ENCODE peak calls at places on chromosomes 16 and 17, in five cellular contexts. G, F, K, H and N are unnamed samples.
A peak's percentile ranks its signal among the peaks of the same experiment; 100 is the strongest.

GRCh38 chr16:1536601-1537000 is 3.1 kb downstream of the TMEM204 start:
- DNase-seq in G (no peak), F (no peak), K (no peak), H (no peak), N (no peak)

GRCh38 chr17:34645636-34646035 is 66.3 kb downstream of the TMEM132E start:
- DNase-seq in G (no peak), F (no peak), K (no peak), H (no peak), N (no peak)

GRCh38 chr17:50807014-50807413 is 28.4 kb upstream of the WFIKKN2 start:
- DNase-seq in G (no peak), F (no peak), K (no peak), H (no peak), N (no peak)

GRCh38 chr17:31417051-31417792 is 25.7 kb downstream of the RAB11FIP4 start:
- DNase-seq in G (no peak), F (no peak), K (no peak), H (no peak), N (no peak)

GRCh38 chr16:57540387-57540786 is 2.1 kb upstream of the ADGRG5 start:
- DNase-seq in G (no peak), F (no peak), K (no peak), H (no peak), N (no peak)

GRCh38 chr17:75773121-75773807 is 8.3 kb upstream of the GALK1 start:
- DNase-seq in G (no peak), F (no peak), K (no peak), H (no peak), N (no peak)

GRCh38 chr17:32341141-32341856 is 674 bp downstream of the C17orf75 start:
- DNase-seq in G (peak; percentile 49), F (peak; percentile 72), K (peak; percentile 26), H (no peak), N (no peak)

GRCh38 chr17:78231991-78232759 is 744 bp downstream of the TMEM235 start:
- DNase-seq in G (peak; percentile 40), F (no peak), K (no peak), H (no peak), N (peak; percentile 78)

GRCh38 chr17:81391268-81391963 is 3.8 kb upstream of the BAHCC1 start:
- DNase-seq in G (no peak), F (no peak), K (peak; percentile 37), H (no peak), N (no peak)

GRCh38 chr17:43818966-43819365 is 14.0 kb downstream of the MPP3 start:
- DNase-seq in G (no peak), F (no peak), K (no peak), H (no peak), N (no peak)
- TF ChIP-seq EZH2phosphoT487 in G (no peak), F (no peak), K (no peak), H (no peak), N (no peak)

DNA sequence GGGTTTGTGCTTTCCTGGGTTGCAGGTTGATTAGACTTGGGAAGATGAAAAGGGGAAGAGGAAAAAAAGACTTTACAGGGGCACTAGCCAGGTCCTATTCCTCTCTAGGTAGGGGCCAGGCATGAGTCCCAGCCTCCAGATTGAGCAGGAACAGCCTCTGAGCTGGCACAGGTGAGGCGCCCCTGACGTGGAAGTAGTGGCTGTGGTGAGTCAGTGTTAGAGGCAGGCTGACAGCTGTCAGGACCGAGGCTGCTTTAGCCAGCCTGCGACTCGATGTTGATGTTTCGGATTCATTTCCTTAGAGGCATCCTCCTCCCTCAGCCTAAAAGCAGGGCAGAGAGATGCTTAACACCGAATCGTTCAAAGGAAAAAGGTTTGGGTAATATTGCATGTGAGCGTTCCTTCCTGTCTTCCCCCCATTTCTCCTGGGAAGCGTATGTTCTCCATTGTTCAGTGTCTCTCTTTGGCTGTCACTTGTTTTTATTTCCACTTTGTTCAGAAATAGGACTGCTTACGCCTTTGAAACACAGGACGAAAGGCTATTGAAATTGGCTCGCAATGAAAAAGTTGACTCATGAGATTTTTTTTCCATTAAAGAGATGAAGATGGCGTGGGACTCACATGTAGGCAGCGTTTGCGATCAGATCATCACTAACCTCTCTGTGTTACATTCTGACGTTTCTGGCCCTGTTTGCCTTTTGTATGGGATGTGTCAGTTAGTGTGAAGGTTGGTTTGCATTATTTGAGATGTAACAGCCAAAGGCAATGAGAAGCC is 1.2 kb downstream of the KIAA0513 start:
- DNase-seq in G (peak; percentile 90), F (peak; percentile 56), K (peak; percentile 80), H (no peak), N (no peak)
- H3K4me3 ChIP-seq in G (peak overlapping the region; percentile 87), F (peak overlapping the region; percentile 65), K (peak overlapping the region; percentile 79), H (peak overlapping the region; percentile 82), N (peak overlapping the region; percentile 80)

GRCh38 chr17:8862213-8863056 is 5.0 kb downstream of the PIK3R6 start:
- DNase-seq in G (peak; percentile 12), F (no peak), K (no peak), H (no peak), N (no peak)

GRCh38 chr17:8859804-8860430 is 7.6 kb downstream of the PIK3R6 start:
- DNase-seq in G (peak; percentile 62), F (no peak), K (no peak), H (no peak), N (peak; percentile 45)

GRCh38 chr17:8859029-8859803 is 8.3 kb downstream of the PIK3R6 start:
- DNase-seq in G (peak; percentile 95), F (no peak), K (no peak), H (no peak), N (no peak)

GRCh38 chr17:8857919-8858318 is 9.6 kb downstream of the PIK3R6 start:
- DNase-seq in G (peak; percentile 87), F (peak; percentile 56), K (no peak), H (no peak), N (no peak)

DNA sequence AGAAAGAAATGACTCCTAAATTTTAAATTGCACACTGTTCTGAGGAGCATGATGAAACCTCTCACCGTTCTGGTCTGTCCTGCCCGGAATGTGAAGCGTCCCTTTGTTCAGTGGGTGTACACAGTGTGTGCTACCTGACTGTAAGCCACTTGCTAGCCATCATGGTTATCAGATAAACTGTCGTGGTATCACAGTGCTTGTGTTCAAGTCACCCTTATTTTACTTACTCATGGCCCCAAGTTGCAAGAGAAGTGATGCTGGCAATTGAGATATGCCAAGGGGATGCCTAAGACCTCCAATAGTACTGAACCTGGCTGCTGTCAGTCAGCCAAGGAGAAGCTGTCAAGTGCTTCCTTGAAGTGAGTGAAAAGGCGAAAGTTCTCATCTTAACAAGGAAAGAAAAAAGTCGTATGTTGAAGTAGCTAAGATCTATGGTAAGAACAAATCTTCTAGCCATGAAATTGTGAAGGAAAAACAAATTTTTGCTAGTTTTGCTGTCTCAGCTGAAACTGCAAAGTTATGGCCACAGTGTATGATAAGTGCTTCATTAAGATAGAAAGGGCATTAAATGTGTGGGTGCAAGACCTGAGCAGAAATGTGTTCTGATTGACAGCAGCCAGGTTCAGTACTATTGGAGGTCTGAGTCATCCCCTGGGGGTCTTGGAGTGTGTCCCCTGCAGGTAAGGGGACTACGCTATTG is 5.8 kb downstream of the PIK3R6 start:
- DNase-seq in G (no peak), F (no peak), K (no peak), H (no peak), N (no peak)
- H3K9ac ChIP-seq in G (no peak overlapping the region), F (no peak overlapping the region), K (no peak overlapping the region), H (no peak overlapping the region), N (no peak overlapping the region)

GRCh38 chr17:28484296-28484695 is 10.9 kb downstream of the SLC13A2 start:
- DNase-seq in G (no peak), F (no peak), K (no peak), H (no peak), N (no peak)
- TF ChIP-seq EZH2phosphoT487 in G (no peak), F (no peak), K (no peak), H (no peak), N (no peak)

DNA sequence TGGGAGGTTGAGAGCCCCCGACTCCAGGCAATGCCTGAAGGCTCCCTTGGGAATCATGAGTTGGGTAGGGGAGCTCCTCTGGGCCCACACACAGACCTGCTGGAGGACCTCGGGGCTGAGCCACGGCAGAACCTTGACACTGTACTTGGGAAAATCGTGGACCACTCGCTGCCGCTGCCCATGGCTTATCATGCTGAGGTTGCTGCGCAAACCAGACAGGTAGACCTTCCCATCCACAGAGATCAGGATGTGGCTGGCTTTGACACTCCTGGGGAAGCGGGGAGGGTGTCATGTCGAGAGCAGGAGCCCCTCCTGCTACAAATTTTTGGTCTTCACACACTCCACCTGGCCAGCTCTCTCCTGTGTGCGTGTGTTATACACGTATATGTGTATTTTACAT is 7.2 kb upstream of the LIMD2 start:
- DNase-seq in G (no peak), F (no peak), K (no peak), H (no peak), N (no peak)
- H3K4me3 ChIP-seq in G (no peak overlapping the region), F (no peak overlapping the region), K (no peak overlapping the region), H (no peak overlapping the region), N (no peak overlapping the region)

GRCh38 chr16:19967963-19968362 is 83.3 kb upstream of the GPRC5B start:
- DNase-seq in G (no peak), F (no peak), K (no peak), H (no peak), N (no peak)

GRCh38 chr16:19967561-19967960 is 82.9 kb upstream of the GPRC5B start:
- DNase-seq in G (no peak), F (no peak), K (no peak), H (no peak), N (peak; percentile 19)

GRCh38 chr16:19969284-19969683 is 84.6 kb upstream of the GPRC5B start:
- DNase-seq in G (no peak), F (no peak), K (no peak), H (no peak), N (no peak)

GRCh38 chr16:19974607-19975006 is 90.0 kb upstream of the GPRC5B start:
- DNase-seq in G (no peak), F (no peak), K (no peak), H (no peak), N (peak; percentile 45)

GRCh38 chr16:19972111-19972510 is 87.5 kb upstream of the GPRC5B start:
- DNase-seq in G (no peak), F (no peak), K (no peak), H (no peak), N (no peak)
- H3K9ac ChIP-seq in G (no peak overlapping the region), F (no peak overlapping the region), K (no peak overlapping the region), H (no peak overlapping the region), N (no peak overlapping the region)

GRCh38 chr16:84507011-84507982 is 2.8 kb upstream of the MEAK7 start:
- DNase-seq in G (peak; percentile 69), F (no peak), K (no peak), H (no peak), N (no peak)
- TF ChIP-seq EZH2phosphoT487 in G (no peak), F (no peak), K (no peak), H (no peak), N (no peak)

GRCh38 chr17:7579839-7580630 is 597 bp downstream of the CD68 start:
- DNase-seq in G (no peak), F (peak; percentile 18), K (no peak), H (no peak), N (no peak)
- H3K4me3 ChIP-seq in G (peak overlapping the region; percentile 48), F (no peak overlapping the region), K (peak overlapping the region; percentile 1), H (peak overlapping the region; percentile 17), N (no peak overlapping the region)

GRCh38 chr17:64209356-64209941 is 53.6 kb downstream of the TEX2 start:
- DNase-seq in G (no peak), F (no peak), K (no peak), H (no peak), N (no peak)
- H3K9ac ChIP-seq in G (no peak overlapping the region), F (no peak overlapping the region), K (no peak overlapping the region), H (no peak overlapping the region), N (no peak overlapping the region)